ENCODE peak calls at places on chromosomes 1 and 21, in six cellular contexts. K, N, G, X, B and H are unnamed samples.

GRCh38 chr1:92536593-92537332 is 50.0 kb upstream of the GFI1 start:
- DNase-seq in K (no peak), N (no peak), G (no peak), X (no peak), B (no peak), H (peak)

GRCh38 chr1:194684636-194685035 is 1498.2 kb upstream of the B3GALT2 start:
- DNase-seq in K (no peak), N (no peak), G (no peak), X (no peak), B (no peak), H (no peak)

GRCh38 chr1:231991231-231991630 is 364.6 kb downstream of the DISC1 start:
- DNase-seq in K (no peak), N (no peak), G (no peak), X (no peak), B (no peak), H (no peak)

GRCh38 chr1:226424228-226425003 is 16.5 kb upstream of the PARP1 start:
- DNase-seq in K (no peak), N (no peak), G (no peak), X (no peak), B (peak), H (peak)

GRCh38 chr1:210340751-210341328 is 12.1 kb downstream of the HHAT start:
- DNase-seq in K (no peak), N (no peak), G (no peak), X (no peak), B (no peak), H (no peak)

GRCh38 chr1:89952021-89952995 is 42.6 kb upstream of the ZNF326 start:
- DNase-seq in K (no peak), N (no peak), G (no peak), X (no peak), B (no peak), H (no peak)

GRCh38 chr21:40732243-40732642 is 114.7 kb downstream of the DSCAM start:
- DNase-seq in K (no peak), N (no peak), G (no peak), X (no peak), B (peak), H (no peak)

GRCh38 chr1:169105434-169106094 is 926 bp upstream of the ATP1B1 start:
- DNase-seq in K (peak), N (peak), G (no peak), X (peak), B (peak), H (peak)

GRCh38 chr1:235108185-235108593 is 20.4 kb downstream of the TOMM20 start:
- DNase-seq in K (no peak), N (peak), G (no peak), X (no peak), B (no peak), H (no peak)

GRCh38 chr1:212309967-212310366 is 24.8 kb downstream of the PPP2R5A start:
- DNase-seq in K (no peak), N (peak), G (no peak), X (no peak), B (no peak), H (no peak)

GRCh38 chr1:157758018-157758417 is 18.9 kb downstream of the FCRL2 start:
- DNase-seq in K (no peak), N (no peak), G (no peak), X (no peak), B (no peak), H (no peak)

GRCh38 chr1:225919906-225920305 is 4.1 kb downstream of the PYCR2 start:
- DNase-seq in K (no peak), N (peak), G (no peak), X (no peak), B (peak), H (no peak)

GRCh38 chr1:39960461-39960958 is 5.6 kb downstream of the MFSD2A start:
- DNase-seq in K (peak), N (peak), G (no peak), X (no peak), B (peak), H (peak)

GRCh38 chr1:212980123-212980800 is 29.9 kb downstream of the VASH2 start:
- DNase-seq in K (no peak), N (peak), G (no peak), X (no peak), B (no peak), H (peak)

GRCh38 chr1:41240806-41241747 is 1.0 kb downstream of the SCMH1 start:
- DNase-seq in K (peak), N (peak), G (peak), X (peak), B (peak), H (peak)

GRCh38 chr1:42456754-42457089 is 379 bp downstream of the PPCS start:
- DNase-seq in K (no peak), N (peak), G (peak), X (peak), B (peak), H (no peak)

GRCh38 chr1:8154621-8155052 is 128.5 kb upstream of the ERRFI1 start:
- DNase-seq in K (no peak), N (peak), G (no peak), X (no peak), B (peak), H (peak)

GRCh38 chr1:25068829-25069228 is 138.8 kb upstream of the RUNX3 start:
- DNase-seq in K (no peak), N (no peak), G (no peak), X (no peak), B (no peak), H (no peak)

GRCh38 chr1:119108993-119109392 is 31.5 kb downstream of the WARS2 start:
- DNase-seq in K (no peak), N (no peak), G (no peak), X (no peak), B (no peak), H (no peak)

GRCh38 chr1:51916587-51917405 is 38.3 kb upstream of the NRDC start:
- DNase-seq in K (no peak), N (no peak), G (no peak), X (no peak), B (no peak), H (no peak)

GRCh38 chr1:37171651-37172050 is 137.3 kb upstream of the GRIK3 start:
- DNase-seq in K (no peak), N (no peak), G (no peak), X (no peak), B (no peak), H (no peak)

GRCh38 chr1:43719063-43719462 is 11.7 kb downstream of the ST3GAL3 start:
- DNase-seq in K (no peak), N (no peak), G (no peak), X (no peak), B (no peak), H (no peak)

GRCh38 chr1:167518331-167518700 is at the start of gene CD247:
- DNase-seq in K (no peak), N (no peak), G (peak), X (peak), B (no peak), H (no peak)

GRCh38 chr1:3771108-3772026 is 1.2 kb upstream of the SMIM1 start:
- DNase-seq in K (no peak), N (peak), G (no peak), X (no peak), B (no peak), H (peak)

GRCh38 chr1:55700359-55701130 is 485.4 kb upstream of the USP24 start:
- DNase-seq in K (no peak), N (no peak), G (no peak), X (no peak), B (no peak), H (no peak)

GRCh38 chr1:84339503-84339902 is 38.0 kb downstream of the SAMD13 start:
- DNase-seq in K (no peak), N (no peak), G (no peak), X (no peak), B (no peak), H (peak)

GRCh38 chr1:87450615-87451209 is 122.0 kb downstream of the LMO4 start:
- DNase-seq in K (no peak), N (no peak), G (peak), X (no peak), B (no peak), H (peak)

GRCh38 chr1:45880930-45881329 is 77.5 kb downstream of the MAST2 start:
- DNase-seq in K (no peak), N (no peak), G (no peak), X (no peak), B (no peak), H (no peak)

GRCh38 chr1:10122926-10123325 is 87.4 kb upstream of the KIF1B start:
- DNase-seq in K (no peak), N (no peak), G (no peak), X (no peak), B (no peak), H (peak)

GRCh38 chr1:14924455-14925325 is 228.9 kb upstream of the TMEM51 start:
- DNase-seq in K (peak), N (peak), G (no peak), X (no peak), B (no peak), H (peak)

GRCh38 chr21:34836103-34836932 is 167.5 kb downstream of the CLIC6 start:
- DNase-seq in K (peak), N (peak), G (no peak), X (peak), B (no peak), H (no peak)

GRCh38 chr21:44337941-44338895 is 972 bp downstream of the CFAP410 start:
- DNase-seq in K (peak), N (peak), G (peak), X (no peak), B (peak), H (peak)

GRCh38 chr1:225834417-225835329 is 24.7 kb downstream of the EPHX1 start:
- DNase-seq in K (no peak), N (peak), G (no peak), X (no peak), B (peak), H (no peak)

GRCh38 chr1:53266038-53266437 is 27.7 kb upstream of the MAGOH start:
- DNase-seq in K (no peak), N (no peak), G (no peak), X (no peak), B (no peak), H (peak)